ENCODE peak calls at places on chromosome 4, in ten cellular contexts. One of them, this sample, is unnamed.

GRCh38 chr4:121950680-121951569 is 935 bp downstream of the TRPC3 start:
- DNase-seq in lung: no peak
- DNase-seq in upper lobe of left lung: peak; percentile 76
- DNase-seq in body of pancreas: peak; percentile 19
- DNase-seq in IMR-90: peak; percentile 18
- DNase-seq in AG10803: peak; percentile 11
- DNase-seq in HCT116: no peak
- DNase-seq in tibial nerve: no peak
- DNase-seq in colonic mucosa: peak; percentile 26
- DNase-seq in fibroblast of mammary gland: no peak
- DNase-seq in this sample: peak; percentile 44

GRCh38 chr4:155419266-155419665 is 42.5 kb upstream of the MAP9 start:
- DNase-seq in lung: no peak
- DNase-seq in body of pancreas: no peak
- DNase-seq in fibroblast of mammary gland: peak; percentile 45
- DNase-seq in tibial nerve: no peak
- DNase-seq in AG10803: peak; percentile 27
- DNase-seq in IMR-90: peak; percentile 90
- DNase-seq in upper lobe of left lung: no peak
- DNase-seq in HCT116: no peak
- DNase-seq in colonic mucosa: no peak
- DNase-seq in this sample: no peak

GRCh38 chr4:182825003-182825402 is 92.2 kb downstream of the DCTD start:
- DNase-seq in IMR-90: no peak
- DNase-seq in body of pancreas: no peak
- DNase-seq in colonic mucosa: no peak
- DNase-seq in fibroblast of mammary gland: no peak
- DNase-seq in AG10803: no peak
- DNase-seq in HCT116: no peak
- DNase-seq in lung: no peak
- DNase-seq in tibial nerve: no peak
- DNase-seq in upper lobe of left lung: no peak
- DNase-seq in this sample: no peak

GRCh38 chr4:74092957-74093356 is 6.0 kb downstream of the CXCL2 start:
- DNase-seq in HCT116: no peak
- DNase-seq in upper lobe of left lung: no peak
- DNase-seq in IMR-90: peak; percentile 39
- DNase-seq in AG10803: no peak
- DNase-seq in tibial nerve: no peak
- DNase-seq in fibroblast of mammary gland: no peak
- DNase-seq in colonic mucosa: no peak
- DNase-seq in lung: no peak
- DNase-seq in body of pancreas: peak; percentile 28
- DNase-seq in this sample: no peak

GRCh38 chr4:100504086-100504874 is 13.5 kb downstream of the EMCN start:
- DNase-seq in fibroblast of mammary gland: no peak
- DNase-seq in tibial nerve: no peak
- DNase-seq in body of pancreas: no peak
- DNase-seq in AG10803: no peak
- DNase-seq in colonic mucosa: no peak
- DNase-seq in IMR-90: no peak
- DNase-seq in upper lobe of left lung: peak; percentile 33
- DNase-seq in HCT116: no peak
- DNase-seq in lung: no peak
- DNase-seq in this sample: no peak

GRCh38 chr4:55554453-55555030 is 7.8 kb upstream of the CLOCK start:
- DNase-seq in lung: no peak
- DNase-seq in upper lobe of left lung: no peak
- DNase-seq in IMR-90: peak; percentile 71
- DNase-seq in AG10803: peak; percentile 69
- DNase-seq in colonic mucosa: no peak
- DNase-seq in fibroblast of mammary gland: peak; percentile 74
- DNase-seq in HCT116: peak; percentile 36
- DNase-seq in tibial nerve: no peak
- DNase-seq in body of pancreas: no peak
- DNase-seq in this sample: peak; percentile 26

GRCh38 chr4:168162604-168163003 is 70.3 kb downstream of the ANXA10 start:
- DNase-seq in colonic mucosa: no peak
- DNase-seq in IMR-90: peak; percentile 47
- DNase-seq in lung: no peak
- DNase-seq in HCT116: no peak
- DNase-seq in tibial nerve: no peak
- DNase-seq in fibroblast of mammary gland: peak; percentile 35
- DNase-seq in AG10803: no peak
- DNase-seq in body of pancreas: peak; percentile 56
- DNase-seq in upper lobe of left lung: no peak
- DNase-seq in this sample: no peak

GRCh38 chr4:31089815-31090214 is 369.6 kb downstream of the PCDH7 start:
- DNase-seq in body of pancreas: peak; percentile 80
- DNase-seq in AG10803: no peak
- DNase-seq in tibial nerve: no peak
- DNase-seq in upper lobe of left lung: no peak
- DNase-seq in fibroblast of mammary gland: peak; percentile 70
- DNase-seq in lung: peak; percentile 86
- DNase-seq in colonic mucosa: no peak
- DNase-seq in IMR-90: peak; percentile 57
- DNase-seq in HCT116: peak; percentile 97
- DNase-seq in this sample: no peak

GRCh38 chr4:151992301-151992700 is 231.5 kb upstream of the GATB start:
- DNase-seq in HCT116: no peak
- DNase-seq in fibroblast of mammary gland: no peak
- DNase-seq in lung: no peak
- DNase-seq in IMR-90: no peak
- DNase-seq in upper lobe of left lung: no peak
- DNase-seq in AG10803: no peak
- DNase-seq in tibial nerve: no peak
- DNase-seq in body of pancreas: no peak
- DNase-seq in colonic mucosa: no peak
- DNase-seq in this sample: no peak

GRCh38 chr4:183182873-183183725 is 84.0 kb downstream of the WWC2 start:
- DNase-seq in HCT116: peak; percentile 70
- DNase-seq in upper lobe of left lung: no peak
- DNase-seq in tibial nerve: no peak
- DNase-seq in IMR-90: peak; percentile 91
- DNase-seq in AG10803: peak; percentile 83
- DNase-seq in fibroblast of mammary gland: peak; percentile 82
- DNase-seq in body of pancreas: no peak
- DNase-seq in colonic mucosa: no peak
- DNase-seq in lung: peak; percentile 47
- DNase-seq in this sample: no peak

GRCh38 chr4:32172761-32173160 is 1452.6 kb downstream of the PCDH7 start:
- DNase-seq in colonic mucosa: no peak
- DNase-seq in tibial nerve: no peak
- DNase-seq in lung: no peak
- DNase-seq in HCT116: no peak
- DNase-seq in AG10803: peak; percentile 13
- DNase-seq in body of pancreas: no peak
- DNase-seq in fibroblast of mammary gland: peak; percentile 2
- DNase-seq in IMR-90: peak; percentile 21
- DNase-seq in upper lobe of left lung: no peak
- DNase-seq in this sample: no peak

GRCh38 chr4:168484626-168485025 is 4.3 kb upstream of the DDX60L start:
- DNase-seq in HCT116: no peak
- DNase-seq in upper lobe of left lung: no peak
- DNase-seq in fibroblast of mammary gland: peak; percentile 91
- DNase-seq in AG10803: peak; percentile 96
- DNase-seq in colonic mucosa: no peak
- DNase-seq in IMR-90: peak; percentile 91
- DNase-seq in tibial nerve: no peak
- DNase-seq in body of pancreas: no peak
- DNase-seq in lung: no peak
- DNase-seq in this sample: no peak

GRCh38 chr4:180557348-180557747 is 1685.9 kb upstream of the TENM3 start:
- DNase-seq in tibial nerve: no peak
- DNase-seq in IMR-90: no peak
- DNase-seq in AG10803: no peak
- DNase-seq in body of pancreas: no peak
- DNase-seq in upper lobe of left lung: no peak
- DNase-seq in lung: no peak
- DNase-seq in fibroblast of mammary gland: no peak
- DNase-seq in colonic mucosa: no peak
- DNase-seq in HCT116: peak; percentile 15
- DNase-seq in this sample: peak; percentile 15

GRCh38 chr4:124666496-124666895 is 46.0 kb downstream of the ANKRD50 start:
- DNase-seq in colonic mucosa: no peak
- DNase-seq in AG10803: no peak
- DNase-seq in lung: no peak
- DNase-seq in upper lobe of left lung: no peak
- DNase-seq in body of pancreas: no peak
- DNase-seq in HCT116: no peak
- DNase-seq in IMR-90: no peak
- DNase-seq in tibial nerve: no peak
- DNase-seq in fibroblast of mammary gland: no peak
- DNase-seq in this sample: no peak

GRCh38 chr4:175947117-175947722 is 118.4 kb upstream of the WDR17 start:
- DNase-seq in AG10803: peak; percentile 38
- DNase-seq in IMR-90: peak; percentile 43
- DNase-seq in tibial nerve: no peak
- DNase-seq in HCT116: peak; percentile 27
- DNase-seq in upper lobe of left lung: no peak
- DNase-seq in body of pancreas: no peak
- DNase-seq in fibroblast of mammary gland: peak; percentile 44
- DNase-seq in lung: no peak
- DNase-seq in colonic mucosa: no peak
- DNase-seq in this sample: no peak

GRCh38 chr4:54941994-54942552 is 183.3 kb downstream of the KDR start:
- DNase-seq in body of pancreas: no peak
- DNase-seq in HCT116: no peak
- DNase-seq in tibial nerve: no peak
- DNase-seq in IMR-90: no peak
- DNase-seq in lung: no peak
- DNase-seq in colonic mucosa: no peak
- DNase-seq in upper lobe of left lung: no peak
- DNase-seq in fibroblast of mammary gland: no peak
- DNase-seq in AG10803: peak; percentile 32
- DNase-seq in this sample: no peak

DNA sequence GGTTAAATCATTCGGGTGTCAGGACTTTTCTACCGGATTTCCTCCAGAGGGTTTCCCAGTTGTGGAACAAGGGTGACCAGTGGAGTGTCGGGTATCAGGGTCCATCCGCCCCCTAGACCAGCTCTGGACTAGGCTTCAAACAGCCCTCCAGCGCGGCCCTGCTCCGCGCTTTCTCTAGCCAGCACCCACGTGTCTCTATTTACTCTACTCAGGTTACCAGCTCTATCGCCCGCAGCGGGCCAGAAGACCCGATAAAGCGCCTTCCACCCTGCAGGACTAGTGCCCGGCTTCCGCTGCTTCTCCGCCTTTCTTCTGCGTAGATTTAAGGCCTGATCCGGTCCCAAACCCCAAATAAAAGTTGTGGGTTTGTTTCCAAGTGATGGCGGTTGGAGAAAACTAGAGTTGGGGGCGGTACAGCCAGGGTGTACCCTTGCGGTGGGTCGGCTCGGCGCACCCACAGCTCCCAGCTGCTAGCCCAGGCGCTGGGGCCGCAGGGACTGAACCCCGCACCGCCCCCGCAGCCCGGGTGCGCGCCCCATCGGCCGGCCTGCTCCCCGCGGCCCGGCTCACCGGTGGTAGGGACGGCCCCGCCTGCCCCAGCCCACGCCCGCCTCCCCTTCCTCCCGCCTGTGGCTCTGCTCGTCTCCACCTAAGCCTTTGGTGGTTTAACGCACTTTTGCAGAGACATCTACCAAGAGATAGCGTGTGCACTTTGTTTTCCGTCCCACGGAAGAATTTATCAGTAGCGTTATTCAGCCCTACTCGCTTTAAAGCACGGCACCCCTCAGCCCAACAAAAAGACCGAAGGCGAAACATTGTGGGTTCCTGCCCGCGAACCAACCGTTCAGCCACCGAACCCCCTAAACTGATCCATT is 2.1 kb downstream of the LEF1 start:
- DNase-seq in IMR-90: no peak
- DNase-seq in colonic mucosa: peak; percentile 27
- DNase-seq in body of pancreas: peak; percentile 35
- DNase-seq in AG10803: no peak
- DNase-seq in HCT116: no peak
- DNase-seq in tibial nerve: no peak
- DNase-seq in fibroblast of mammary gland: peak; percentile 26
- DNase-seq in upper lobe of left lung: peak; percentile 83
- DNase-seq in lung: no peak
- DNase-seq in this sample: peak; percentile 47
- H3K4me3 ChIP-seq in IMR-90: peak overlapping the region; percentile 53
- H3K4me3 ChIP-seq in colonic mucosa: peak overlapping the region; percentile 34
- H3K4me3 ChIP-seq in body of pancreas: no peak overlapping the region
- H3K4me3 ChIP-seq in AG10803: peak overlapping the region; percentile 54
- H3K4me3 ChIP-seq in HCT116: no peak overlapping the region
- H3K4me3 ChIP-seq in tibial nerve: peak overlapping the region; percentile 42
- H3K4me3 ChIP-seq in fibroblast of mammary gland: peak overlapping the region; percentile 53
- H3K4me3 ChIP-seq in upper lobe of left lung: peak overlapping the region; percentile 70
- H3K4me3 ChIP-seq in lung: peak overlapping the region; percentile 68
- H3K4me3 ChIP-seq in this sample: no peak overlapping the region

DNA sequence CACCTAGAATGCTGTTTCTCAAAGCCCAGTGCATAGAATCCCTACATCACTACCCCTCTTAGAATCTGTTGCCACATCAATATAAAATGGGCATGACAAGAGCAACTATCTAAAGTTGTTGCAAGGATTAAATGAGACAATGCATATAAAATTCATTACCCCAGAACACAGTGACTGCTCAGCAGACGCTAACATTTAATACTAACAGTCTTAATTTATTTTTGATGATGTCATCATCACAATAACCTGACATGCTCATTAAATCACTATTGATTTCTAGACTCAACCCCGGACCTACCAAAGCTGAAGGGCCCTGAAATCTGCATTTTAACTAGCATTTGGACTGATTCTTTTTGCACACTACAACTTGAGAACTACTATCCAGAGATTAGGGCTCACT is 3.9 kb downstream of the ARSJ start:
- DNase-seq in tibial nerve: no peak
- DNase-seq in lung: no peak
- DNase-seq in fibroblast of mammary gland: no peak
- DNase-seq in upper lobe of left lung: no peak
- DNase-seq in body of pancreas: no peak
- DNase-seq in AG10803: no peak
- DNase-seq in HCT116: no peak
- DNase-seq in colonic mucosa: no peak
- DNase-seq in IMR-90: no peak
- DNase-seq in this sample: no peak
- H3K4me3 ChIP-seq in tibial nerve: no peak overlapping the region
- H3K4me3 ChIP-seq in lung: no peak overlapping the region
- H3K4me3 ChIP-seq in fibroblast of mammary gland: peak overlapping the region; percentile 94
- H3K4me3 ChIP-seq in upper lobe of left lung: peak overlapping the region; percentile 71
- H3K4me3 ChIP-seq in body of pancreas: no peak overlapping the region
- H3K4me3 ChIP-seq in AG10803: peak overlapping the region; percentile 81
- H3K4me3 ChIP-seq in HCT116: no peak overlapping the region
- H3K4me3 ChIP-seq in colonic mucosa: no peak overlapping the region
- H3K4me3 ChIP-seq in IMR-90: peak overlapping the region; percentile 73
- H3K4me3 ChIP-seq in this sample: peak overlapping the region; percentile 73

GRCh38 chr4:76306882-76307669 is 543 bp downstream of the STBD1 start:
- DNase-seq in upper lobe of left lung: peak; percentile 89
- DNase-seq in body of pancreas: peak; percentile 70
- DNase-seq in AG10803: peak; percentile 57
- DNase-seq in tibial nerve: no peak
- DNase-seq in fibroblast of mammary gland: peak; percentile 41
- DNase-seq in colonic mucosa: peak; percentile 77
- DNase-seq in HCT116: no peak
- DNase-seq in lung: peak; percentile 68
- DNase-seq in IMR-90: peak; percentile 44
- DNase-seq in this sample: peak; percentile 77
- H3K4me3 ChIP-seq in upper lobe of left lung: peak overlapping the region; percentile 91
- H3K4me3 ChIP-seq in body of pancreas: peak overlapping the region; percentile 46
- H3K4me3 ChIP-seq in AG10803: peak overlapping the region; percentile 88
- H3K4me3 ChIP-seq in tibial nerve: peak overlapping the region; percentile 48
- H3K4me3 ChIP-seq in fibroblast of mammary gland: peak overlapping the region; percentile 82
- H3K4me3 ChIP-seq in colonic mucosa: peak overlapping the region; percentile 74
- H3K4me3 ChIP-seq in HCT116: peak overlapping the region; percentile 91
- H3K4me3 ChIP-seq in lung: peak overlapping the region; percentile 73
- H3K4me3 ChIP-seq in IMR-90: peak overlapping the region; percentile 82
- H3K4me3 ChIP-seq in this sample: peak overlapping the region; percentile 92

GRCh38 chr4:119940557-119940956 is 126.1 kb downstream of the MAD2L1 start:
- DNase-seq in HCT116: no peak
- DNase-seq in fibroblast of mammary gland: no peak
- DNase-seq in lung: no peak
- DNase-seq in tibial nerve: no peak
- DNase-seq in AG10803: no peak
- DNase-seq in upper lobe of left lung: no peak
- DNase-seq in colonic mucosa: no peak
- DNase-seq in body of pancreas: no peak
- DNase-seq in IMR-90: no peak
- DNase-seq in this sample: no peak
- H3K4me3 ChIP-seq in HCT116: no peak overlapping the region
- H3K4me3 ChIP-seq in fibroblast of mammary gland: no peak overlapping the region
- H3K4me3 ChIP-seq in lung: no peak overlapping the region
- H3K4me3 ChIP-seq in tibial nerve: no peak overlapping the region
- H3K4me3 ChIP-seq in AG10803: no peak overlapping the region
- H3K4me3 ChIP-seq in upper lobe of left lung: no peak overlapping the region
- H3K4me3 ChIP-seq in colonic mucosa: no peak overlapping the region
- H3K4me3 ChIP-seq in body of pancreas: no peak overlapping the region
- H3K4me3 ChIP-seq in IMR-90: no peak overlapping the region
- H3K4me3 ChIP-seq in this sample: no peak overlapping the region

This sample was measured in SK-N-SH.